ENCODE peak calls at places on chromosomes 11 and 22, in six cellular contexts. One of them, this sample, is unnamed.

GRCh38 chr22:35457729-35458546 is 58.0 kb downstream of the MCM5 start:
- DNase-seq in H1: no peak
- DNase-seq in HepG2: no peak
- DNase-seq in K562: no peak
- DNase-seq in GM23338: no peak
- DNase-seq in GM12878: no peak
- DNase-seq in this sample: no peak

GRCh38 chr22:43550024-43550620 is 138.3 kb downstream of the MPPED1 start:
- DNase-seq in HepG2: no peak
- DNase-seq in H1: no peak
- DNase-seq in GM12878: no peak
- DNase-seq in GM23338: no peak
- DNase-seq in K562: no peak
- DNase-seq in this sample: no peak

GRCh38 chr22:24161909-24162308 is 19.4 kb upstream of the SUSD2 start:
- DNase-seq in GM23338: no peak
- DNase-seq in K562: no peak
- DNase-seq in GM12878: no peak
- DNase-seq in H1: no peak
- DNase-seq in HepG2: no peak
- DNase-seq in this sample: no peak

GRCh38 chr22:20605328-20605727 is 97.9 kb downstream of the MED15 start:
- DNase-seq in GM23338: no peak
- DNase-seq in K562: no peak
- DNase-seq in GM12878: no peak
- DNase-seq in H1: no peak
- DNase-seq in HepG2: no peak
- DNase-seq in this sample: no peak

GRCh38 chr11:2325719-2326118 is 23.9 kb downstream of the TSPAN32 start:
- DNase-seq in K562: no peak
- DNase-seq in GM23338: no peak
- DNase-seq in HepG2: no peak
- DNase-seq in GM12878: no peak
- DNase-seq in H1: no peak
- DNase-seq in this sample: no peak

GRCh38 chr11:100739636-100740035 is 52.5 kb downstream of the ARHGAP42 start:
- DNase-seq in GM23338: peak
- DNase-seq in HepG2: peak
- DNase-seq in H1: no peak
- DNase-seq in K562: no peak
- DNase-seq in GM12878: no peak
- DNase-seq in this sample: no peak

GRCh38 chr22:36628561-36629060 is 74.9 kb downstream of the CACNG2 start:
- DNase-seq in GM12878: no peak
- DNase-seq in K562: no peak
- DNase-seq in GM23338: no peak
- DNase-seq in H1: no peak
- DNase-seq in HepG2: no peak
- DNase-seq in this sample: no peak

GRCh38 chr11:91587131-91587530 is 637.5 kb upstream of the FAT3 start:
- DNase-seq in K562: no peak
- DNase-seq in GM23338: no peak
- DNase-seq in GM12878: no peak
- DNase-seq in HepG2: no peak
- DNase-seq in H1: no peak
- DNase-seq in this sample: no peak

GRCh38 chr22:17164392-17165024 is 5.4 kb upstream of the HDHD5 start:
- DNase-seq in GM12878: no peak
- DNase-seq in HepG2: no peak
- DNase-seq in K562: peak
- DNase-seq in GM23338: peak
- DNase-seq in H1: no peak
- DNase-seq in this sample: peak

GRCh38 chr11:134132808-134133207 is 63.9 kb downstream of the JAM3 start:
- DNase-seq in GM12878: no peak
- DNase-seq in K562: no peak
- DNase-seq in H1: no peak
- DNase-seq in HepG2: no peak
- DNase-seq in GM23338: no peak
- DNase-seq in this sample: no peak

GRCh38 chr22:31947296-31947695 is 3.0 kb downstream of the YWHAH start:
- DNase-seq in K562: no peak
- DNase-seq in HepG2: peak
- DNase-seq in GM12878: no peak
- DNase-seq in GM23338: no peak
- DNase-seq in H1: no peak
- DNase-seq in this sample: no peak

GRCh38 chr11:110198031-110198729 is 98.2 kb downstream of the RDX start:
- DNase-seq in H1: no peak
- DNase-seq in K562: no peak
- DNase-seq in GM12878: no peak
- DNase-seq in GM23338: no peak
- DNase-seq in HepG2: no peak
- DNase-seq in this sample: no peak

GRCh38 chr22:47152236-47152635 is 389.8 kb downstream of the TBC1D22A start:
- DNase-seq in HepG2: no peak
- DNase-seq in H1: no peak
- DNase-seq in K562: no peak
- DNase-seq in GM12878: no peak
- DNase-seq in GM23338: no peak
- DNase-seq in this sample: no peak

GRCh38 chr11:64348611-64349387 is 8.8 kb downstream of the CCDC88B start:
- DNase-seq in GM12878: no peak
- DNase-seq in H1: no peak
- DNase-seq in GM23338: peak
- DNase-seq in HepG2: peak
- DNase-seq in K562: no peak
- DNase-seq in this sample: no peak

GRCh38 chr11:118622376-118623290 is 15.2 kb downstream of the PHLDB1 start:
- DNase-seq in GM23338: no peak
- DNase-seq in GM12878: no peak
- DNase-seq in H1: no peak
- DNase-seq in K562: no peak
- DNase-seq in HepG2: no peak
- DNase-seq in this sample: no peak

GRCh38 chr11:64448599-64449380 is 89.8 kb downstream of the RPS6KA4 start:
- DNase-seq in GM12878: no peak
- DNase-seq in K562: peak
- DNase-seq in H1: peak
- DNase-seq in GM23338: peak
- DNase-seq in HepG2: peak
- DNase-seq in this sample: peak

GRCh38 chr22:26406118-26406517 is 22.9 kb upstream of the ASPHD2 start:
- DNase-seq in HepG2: no peak
- DNase-seq in GM12878: no peak
- DNase-seq in GM23338: peak
- DNase-seq in K562: no peak
- DNase-seq in H1: no peak
- DNase-seq in this sample: no peak

GRCh38 chr11:3139481-3140290 is 25.4 kb downstream of the OSBPL5 start:
- DNase-seq in GM23338: no peak
- DNase-seq in HepG2: no peak
- DNase-seq in H1: no peak
- DNase-seq in K562: no peak
- DNase-seq in GM12878: no peak
- DNase-seq in this sample: no peak

GRCh38 chr11:8720376-8720775 is 37.8 kb downstream of the RPL27A start:
- DNase-seq in GM23338: no peak
- DNase-seq in H1: no peak
- DNase-seq in K562: no peak
- DNase-seq in GM12878: no peak
- DNase-seq in HepG2: no peak
- DNase-seq in this sample: no peak

GRCh38 chr11:79510948-79511347 is 70.1 kb upstream of the TENM4 start:
- DNase-seq in K562: no peak
- DNase-seq in HepG2: no peak
- DNase-seq in GM12878: no peak
- DNase-seq in H1: no peak
- DNase-seq in GM23338: no peak
- DNase-seq in this sample: no peak

GRCh38 chr11:118851970-118852369 is 31.7 kb upstream of the CXCR5 start:
- DNase-seq in H1: no peak
- DNase-seq in K562: no peak
- DNase-seq in GM23338: no peak
- DNase-seq in HepG2: no peak
- DNase-seq in GM12878: peak
- DNase-seq in this sample: no peak

GRCh38 chr11:116226731-116227130 is 546.1 kb downstream of the BUD13 start:
- DNase-seq in K562: no peak
- DNase-seq in HepG2: no peak
- DNase-seq in GM23338: peak
- DNase-seq in GM12878: no peak
- DNase-seq in H1: no peak
- DNase-seq in this sample: peak

GRCh38 chr11:62148271-62148980 is 24.6 kb downstream of the INCENP start:
- DNase-seq in GM12878: no peak
- DNase-seq in GM23338: no peak
- DNase-seq in HepG2: no peak
- DNase-seq in K562: no peak
- DNase-seq in H1: no peak
- DNase-seq in this sample: peak

GRCh38 chr11:8719260-8720190 is 36.9 kb downstream of the RPL27A start:
- DNase-seq in GM23338: no peak
- DNase-seq in GM12878: no peak
- DNase-seq in H1: no peak
- DNase-seq in HepG2: peak
- DNase-seq in K562: no peak
- DNase-seq in this sample: no peak

GRCh38 chr11:91921974-91922373 is 302.6 kb upstream of the FAT3 start:
- DNase-seq in GM12878: no peak
- DNase-seq in H1: no peak
- DNase-seq in K562: no peak
- DNase-seq in HepG2: no peak
- DNase-seq in GM23338: no peak
- DNase-seq in this sample: no peak

GRCh38 chr11:71179877-71180276 is 72.5 kb downstream of the SHANK2 start:
- DNase-seq in GM12878: no peak
- DNase-seq in HepG2: peak
- DNase-seq in K562: no peak
- DNase-seq in H1: no peak
- DNase-seq in GM23338: no peak
- DNase-seq in this sample: no peak

GRCh38 chr11:119993732-119994131 is 144.2 kb downstream of the TRIM29 start:
- DNase-seq in H1: no peak
- DNase-seq in HepG2: no peak
- DNase-seq in K562: no peak
- DNase-seq in GM23338: peak
- DNase-seq in GM12878: no peak
- DNase-seq in this sample: no peak

GRCh38 chr11:126148317-126148716 is 63.1 kb downstream of the RPUSD4 start:
- DNase-seq in HepG2: no peak
- DNase-seq in H1: no peak
- DNase-seq in GM12878: no peak
- DNase-seq in GM23338: no peak
- DNase-seq in K562: no peak
- DNase-seq in this sample: no peak
- TF ChIP-seq CREB1 in HepG2: no peak
- TF ChIP-seq CREB1 in H1: no peak
- TF ChIP-seq CREB1 in GM12878: no peak
- TF ChIP-seq CREB1 in GM23338: no peak
- TF ChIP-seq CREB1 in K562: no peak
- TF ChIP-seq CREB1 in this sample: no peak

DNA sequence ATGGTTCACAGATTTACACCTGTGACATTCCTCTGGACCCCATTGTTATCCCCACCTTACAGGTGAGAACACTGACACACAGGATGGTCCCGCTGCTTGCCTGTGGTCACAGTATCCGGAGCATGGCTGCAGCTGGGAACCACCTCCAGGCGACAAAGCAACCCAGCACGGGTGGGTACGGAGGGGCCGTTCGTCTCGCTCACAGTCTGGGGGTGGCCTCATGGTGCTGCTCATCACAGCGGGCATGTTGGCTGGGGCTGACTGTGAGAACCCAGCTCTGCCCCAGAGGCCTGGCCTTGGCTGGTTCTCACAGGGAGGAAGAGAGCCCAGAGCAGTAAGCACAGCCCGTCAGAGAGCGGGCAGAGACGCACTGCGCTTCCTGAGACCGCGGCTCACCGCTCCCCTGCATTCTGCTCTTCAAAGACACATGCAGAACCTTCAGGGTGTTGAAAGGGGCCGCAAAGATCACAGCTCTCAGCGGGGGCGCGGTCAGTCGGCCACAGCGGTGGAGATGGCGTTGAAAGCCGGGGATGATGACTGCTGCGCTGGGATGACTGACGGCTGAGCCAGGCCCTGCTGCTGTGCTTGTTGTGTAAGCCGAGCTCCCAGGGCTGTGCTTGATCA is 423.0 kb downstream of the BRD1 start:
- DNase-seq in GM12878: no peak
- DNase-seq in HepG2: no peak
- DNase-seq in GM23338: no peak
- DNase-seq in K562: no peak
- DNase-seq in H1: no peak
- DNase-seq in this sample: no peak
- TF ChIP-seq CREB1 in GM12878: no peak
- TF ChIP-seq CREB1 in HepG2: no peak
- TF ChIP-seq CREB1 in GM23338: no peak
- TF ChIP-seq CREB1 in K562: no peak
- TF ChIP-seq CREB1 in H1: no peak
- TF ChIP-seq CREB1 in this sample: no peak

DNA sequence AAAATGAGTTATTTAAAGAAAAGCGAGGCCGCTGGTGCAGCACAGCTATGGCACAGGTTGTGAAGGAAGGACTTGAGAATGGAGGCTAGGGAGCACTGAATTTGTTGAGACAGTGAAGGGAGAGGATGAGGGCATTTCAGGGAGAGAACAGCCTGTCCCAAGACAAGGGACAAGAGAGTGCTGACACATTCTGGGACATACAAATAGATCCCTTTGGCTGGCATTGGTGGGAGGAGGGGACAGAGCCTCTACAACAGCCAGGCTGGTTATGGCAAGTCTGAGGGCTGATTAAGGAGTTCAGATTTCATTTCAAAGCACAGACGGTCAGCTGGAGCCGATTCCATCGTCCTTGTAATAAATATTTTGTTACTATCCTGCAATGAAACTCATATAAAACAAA is 1.7 kb upstream of the SLC29A2 start:
- DNase-seq in H1: no peak
- DNase-seq in GM12878: no peak
- DNase-seq in GM23338: no peak
- DNase-seq in K562: no peak
- DNase-seq in HepG2: no peak
- DNase-seq in this sample: no peak
- TF ChIP-seq CREB1 in H1: no peak
- TF ChIP-seq CREB1 in GM12878: no peak
- TF ChIP-seq CREB1 in GM23338: no peak
- TF ChIP-seq CREB1 in K562: no peak
- TF ChIP-seq CREB1 in HepG2: no peak
- TF ChIP-seq CREB1 in this sample: no peak

GRCh38 chr11:12090061-12090572 is 20.3 kb upstream of the MICAL2 start:
- DNase-seq in HepG2: no peak
- DNase-seq in H1: no peak
- DNase-seq in GM23338: no peak
- DNase-seq in K562: peak
- DNase-seq in GM12878: no peak
- DNase-seq in this sample: no peak
- TF ChIP-seq CREB1 in HepG2: no peak
- TF ChIP-seq CREB1 in H1: no peak
- TF ChIP-seq CREB1 in GM23338: no peak
- TF ChIP-seq CREB1 in K562: no peak
- TF ChIP-seq CREB1 in GM12878: no peak
- TF ChIP-seq CREB1 in this sample: no peak

GRCh38 chr11:1125803-1126202 is 31.9 kb upstream of the MUC5AC start:
- DNase-seq in GM23338: no peak
- DNase-seq in H1: no peak
- DNase-seq in HepG2: no peak
- DNase-seq in GM12878: no peak
- DNase-seq in K562: no peak
- DNase-seq in this sample: no peak
- TF ChIP-seq CREB1 in GM23338: no peak
- TF ChIP-seq CREB1 in H1: no peak
- TF ChIP-seq CREB1 in HepG2: no peak
- TF ChIP-seq CREB1 in GM12878: no peak
- TF ChIP-seq CREB1 in K562: no peak
- TF ChIP-seq CREB1 in this sample: no peak